ENCODE peak calls at places on chromosomes 5 and 9, in nine cellular contexts. P is body of pancreas, I is A549, U is lung, E is left lung, R is B cell, N is MCF 10A, Q is GM06990, O is fibroblast of pulmonary artery. Y is an unnamed sample.

GRCh38 chr9:38079410-38080105 is 10.5 kb upstream of the SHB start:
- DNase-seq in P (peak), I (no peak), U (peak), E (peak), R (no peak), N (peak), Q (no peak), O (peak), Y (no peak)

GRCh38 chr5:2393556-2393955 is 357.9 kb downstream of the IRX2 start:
- DNase-seq in P (no peak), I (no peak), U (no peak), E (no peak), R (no peak), N (no peak), Q (no peak), O (no peak), Y (no peak)

GRCh38 chr5:127409236-127409921 is 108.1 kb upstream of the PRRC1 start:
- DNase-seq in P (no peak), I (no peak), U (no peak), E (no peak), R (no peak), N (no peak), Q (no peak), O (no peak), Y (no peak)

GRCh38 chr5:119409235-119409815 is 43.0 kb upstream of the HSD17B4 start:
- DNase-seq in P (no peak), I (peak), U (no peak), E (no peak), R (no peak), N (no peak), Q (no peak), O (no peak), Y (no peak)

GRCh38 chr9:99955606-99956005 is 49.2 kb downstream of the STX17 start:
- DNase-seq in P (no peak), I (no peak), U (no peak), E (no peak), R (no peak), N (no peak), Q (no peak), O (no peak), Y (no peak)

GRCh38 chr5:143968071-143968878 is 156.3 kb downstream of the HMHB1 start:
- DNase-seq in P (no peak), I (peak), U (no peak), E (no peak), R (peak), N (peak), Q (no peak), O (peak), Y (no peak)

GRCh38 chr9:116632990-116633441 is 54.1 kb upstream of the TRIM32 start:
- DNase-seq in P (no peak), I (no peak), U (no peak), E (no peak), R (no peak), N (no peak), Q (no peak), O (peak), Y (no peak)

GRCh38 chr9:7439355-7439978 is 360.1 kb downstream of the DMAC1 start:
- DNase-seq in P (no peak), I (no peak), U (no peak), E (no peak), R (no peak), N (peak), Q (no peak), O (peak), Y (no peak)

GRCh38 chr5:111781200-111781599 is 24.2 kb upstream of the NREP start:
- DNase-seq in P (peak), I (no peak), U (peak), E (peak), R (no peak), N (peak), Q (no peak), O (peak), Y (no peak)

GRCh38 chr5:17248999-17249634 is 31.7 kb downstream of the BASP1 start:
- DNase-seq in P (peak), I (peak), U (no peak), E (no peak), R (no peak), N (peak), Q (no peak), O (peak), Y (no peak)

GRCh38 chr5:92777421-92777820 is 803.6 kb downstream of the NR2F1-AS1 start:
- DNase-seq in P (no peak), I (no peak), U (no peak), E (no peak), R (no peak), N (no peak), Q (no peak), O (no peak), Y (no peak)

GRCh38 chr5:52582313-52582712 is 205.4 kb upstream of the ITGA1 start:
- DNase-seq in P (no peak), I (peak), U (no peak), E (no peak), R (no peak), N (no peak), Q (no peak), O (no peak), Y (no peak)

GRCh38 chr9:136282272-136282861 is 21.5 kb downstream of the CCDC187 start:
- DNase-seq in P (peak), I (no peak), U (no peak), E (no peak), R (peak), N (no peak), Q (no peak), O (no peak), Y (no peak)

GRCh38 chr9:32603914-32604852 is 31.2 kb upstream of the NDUFB6 start:
- DNase-seq in P (no peak), I (peak), U (no peak), E (no peak), R (peak), N (peak), Q (no peak), O (no peak), Y (peak)

GRCh38 chr5:150637245-150638052 is 3.0 kb upstream of the SYNPO start:
- DNase-seq in P (peak), I (peak), U (no peak), E (no peak), R (no peak), N (peak), Q (no peak), O (peak), Y (no peak)

GRCh38 chr9:114902773-114903589 is 27.4 kb downstream of the TNFSF8 start:
- DNase-seq in P (no peak), I (no peak), U (no peak), E (no peak), R (no peak), N (no peak), Q (no peak), O (peak), Y (no peak)

GRCh38 chr9:95509851-95510529 is 6.8 kb downstream of the PTCH1 start:
- DNase-seq in P (peak), I (no peak), U (no peak), E (no peak), R (no peak), N (peak), Q (no peak), O (peak), Y (peak)

GRCh38 chr5:77972545-77973252 is 196.6 kb upstream of the TBCA start:
- DNase-seq in P (no peak), I (no peak), U (no peak), E (no peak), R (peak), N (no peak), Q (peak), O (no peak), Y (peak)

DNA sequence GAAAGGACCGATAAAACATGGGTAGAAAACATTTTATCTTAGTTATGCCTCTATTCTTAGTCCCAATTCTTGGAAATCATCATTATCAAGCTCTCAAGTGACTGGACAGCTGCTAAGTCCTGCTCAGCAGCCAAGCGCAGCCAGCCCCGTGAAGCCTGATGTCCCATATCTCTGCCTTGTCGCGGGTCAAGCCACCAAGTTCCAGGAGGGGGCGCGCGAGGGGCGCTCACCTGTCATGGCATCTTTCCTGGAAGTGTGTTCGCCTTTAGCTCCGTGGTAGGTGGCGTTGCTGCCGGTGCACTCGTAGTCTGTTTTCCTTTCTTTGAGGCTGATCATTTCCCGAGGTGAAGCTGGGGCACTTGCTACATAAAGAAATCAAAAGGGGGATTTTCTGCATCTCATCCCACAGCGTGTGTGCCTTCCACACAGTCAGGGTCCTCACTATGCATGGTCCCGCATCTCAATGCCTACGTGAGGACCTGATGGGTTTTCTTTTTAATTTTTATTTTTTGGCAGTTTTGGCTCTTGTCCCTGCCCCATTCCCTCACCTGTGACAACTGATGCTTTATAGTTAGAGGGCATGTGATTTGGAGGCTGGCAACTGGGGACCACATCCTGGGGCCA is 227.0 kb upstream of the DAP start:
- DNase-seq in P (peak), I (peak), U (peak), E (peak), R (peak), N (peak), Q (peak), O (peak), Y (peak)
- TF ChIP-seq CTCF in P (peak), I (peak), U (peak), E (peak), R (peak), N (peak), Q (peak), O (peak), Y (peak)

GRCh38 chr9:83920469-83920941 is 727 bp downstream of the KIF27 start:
- DNase-seq in P (peak), I (no peak), U (no peak), E (no peak), R (no peak), N (peak), Q (no peak), O (peak), Y (no peak)
- TF ChIP-seq CTCF in P (no peak), I (peak), U (no peak), E (no peak), R (no peak), N (peak), Q (peak), O (peak), Y (no peak)

GRCh38 chr5:14946813-14947640 is 75.4 kb upstream of the ANKH start:
- DNase-seq in P (peak), I (peak), U (no peak), E (no peak), R (peak), N (peak), Q (no peak), O (peak), Y (no peak)
- TF ChIP-seq CTCF in P (no peak), I (peak), U (peak), E (no peak), R (peak), N (peak), Q (peak), O (peak), Y (peak)

DNA sequence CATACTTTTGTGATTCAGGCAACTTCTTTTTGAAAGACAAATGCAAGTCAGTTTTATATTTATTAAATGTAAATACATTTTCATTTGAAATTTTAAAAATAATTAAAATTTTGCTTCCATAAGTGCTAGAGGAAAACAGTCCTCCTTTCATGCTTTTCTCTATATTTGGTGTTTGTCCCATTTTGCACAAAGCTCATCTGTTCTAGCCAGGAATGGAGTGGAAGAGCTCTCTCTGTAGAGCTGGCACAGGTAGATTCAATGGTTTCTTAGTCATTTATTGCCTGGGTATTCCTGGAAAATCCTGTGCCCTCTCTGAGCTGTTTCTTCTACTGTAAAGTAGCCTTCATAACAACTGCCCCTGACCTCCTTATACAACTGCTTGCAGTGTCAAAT is 267.6 kb upstream of the HAPLN1 start:
- DNase-seq in P (no peak), I (no peak), U (no peak), E (no peak), R (no peak), N (no peak), Q (no peak), O (no peak), Y (no peak)
- TF ChIP-seq CTCF in P (no peak), I (no peak), U (no peak), E (no peak), R (no peak), N (no peak), Q (no peak), O (no peak), Y (no peak)

DNA sequence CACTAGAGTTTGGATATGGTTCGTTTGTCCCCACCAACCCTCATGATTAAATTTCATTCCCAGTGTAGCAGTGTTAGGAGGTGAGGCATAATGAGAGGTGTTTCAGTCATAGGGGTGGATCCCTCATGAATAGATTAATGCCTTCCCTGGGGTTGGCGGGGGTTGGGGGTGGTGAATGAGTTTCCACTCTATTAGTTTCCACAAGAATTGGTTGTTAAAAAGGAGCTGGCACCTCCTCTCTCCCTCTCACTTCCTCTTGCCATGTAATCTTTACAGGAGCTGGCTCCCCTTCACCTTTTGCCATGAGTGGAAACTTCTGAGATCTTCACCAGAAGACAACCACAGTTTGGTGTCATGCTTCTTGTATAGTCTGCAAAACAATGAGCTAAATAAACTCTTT is 333.7 kb downstream of the ENC1 start:
- DNase-seq in P (no peak), I (no peak), U (no peak), E (no peak), R (no peak), N (no peak), Q (no peak), O (no peak), Y (no peak)
- TF ChIP-seq CTCF in P (no peak), I (no peak), U (no peak), E (no peak), R (no peak), N (no peak), Q (no peak), O (no peak), Y (no peak)

DNA sequence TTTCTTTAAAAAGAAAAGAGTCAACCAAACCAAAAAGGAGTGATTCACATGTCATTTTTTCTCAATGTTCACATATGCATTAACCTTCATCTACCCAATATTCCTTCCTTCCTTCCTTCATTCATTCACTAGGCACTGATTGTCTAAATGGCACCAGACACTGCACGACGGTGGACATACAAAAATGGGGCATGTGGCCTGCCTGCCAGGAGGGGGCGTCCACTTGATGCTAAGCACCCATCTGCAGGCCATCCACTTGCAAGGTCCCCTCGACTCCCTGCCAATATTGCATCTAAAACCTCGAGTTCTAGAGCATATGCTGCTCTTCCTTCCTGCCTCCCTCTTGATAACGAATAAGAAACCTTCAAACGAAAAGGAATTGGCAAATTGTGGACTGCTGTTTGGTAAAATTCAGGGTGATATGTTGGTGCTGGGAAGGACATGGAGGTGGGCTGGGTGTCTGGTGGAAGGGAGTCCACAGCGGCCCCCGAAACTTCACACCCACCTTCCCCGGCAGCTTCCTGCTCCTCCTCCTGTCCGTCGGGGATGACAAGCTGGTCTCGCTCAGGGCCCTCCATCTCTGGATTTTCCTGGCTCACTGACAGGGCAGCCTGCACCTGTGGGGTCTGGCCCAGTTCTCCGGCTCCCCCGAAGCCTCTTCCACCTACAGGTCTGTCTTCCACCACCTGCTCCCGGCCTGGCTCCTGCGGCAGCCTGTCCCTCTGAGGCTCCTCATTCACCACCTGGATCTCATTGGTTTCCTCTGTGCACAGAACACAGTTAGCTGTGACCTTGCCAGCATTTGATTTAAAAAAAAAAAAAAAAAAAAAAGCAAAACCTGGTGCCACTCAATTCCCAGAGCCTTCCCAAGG is 64.3 kb downstream of the GOLM1 start:
- DNase-seq in P (peak), I (peak), U (no peak), E (no peak), R (no peak), N (peak), Q (no peak), O (peak), Y (peak)
- TF ChIP-seq CTCF in P (no peak), I (peak), U (no peak), E (no peak), R (no peak), N (peak), Q (peak), O (peak), Y (peak)

DNA sequence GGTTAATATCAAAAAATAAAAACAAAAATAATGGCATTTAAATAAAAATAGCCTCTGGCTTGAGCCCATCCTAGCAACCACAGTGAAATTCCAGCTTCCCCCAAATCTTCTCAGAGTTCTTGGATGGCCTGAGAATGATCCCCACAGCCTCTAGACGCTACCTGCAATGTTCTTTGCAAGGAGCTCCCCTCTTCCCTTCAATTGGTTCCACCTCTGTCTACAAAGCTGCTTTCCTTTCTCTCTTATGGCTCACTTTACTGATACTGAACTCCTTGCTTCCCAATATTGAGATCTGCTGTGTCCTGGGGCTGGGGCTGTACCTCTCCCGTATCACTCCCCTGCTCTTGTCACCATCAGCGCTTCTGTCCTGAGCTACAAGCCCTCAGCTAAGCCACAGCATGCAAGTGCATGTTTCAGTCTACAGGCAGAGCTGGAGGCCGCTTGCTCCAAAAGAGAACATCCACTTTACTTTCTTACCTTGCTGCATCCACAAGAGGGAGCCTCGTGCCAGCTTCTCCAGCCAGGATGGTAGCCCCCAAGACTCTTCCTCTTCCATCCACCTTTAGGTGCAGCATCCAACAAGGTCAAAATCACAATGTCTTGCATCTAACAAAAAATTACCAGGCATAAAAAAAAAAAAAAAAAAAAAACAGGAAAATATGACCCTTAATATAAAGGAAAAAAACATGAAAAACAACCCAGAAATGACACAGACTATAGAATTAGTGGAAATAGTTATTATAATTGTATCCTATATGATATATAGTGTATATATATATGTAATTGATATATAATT is 57.4 kb upstream of the PRSS3 start:
- DNase-seq in P (peak), I (peak), U (peak), E (no peak), R (peak), N (peak), Q (no peak), O (peak), Y (peak)
- TF ChIP-seq CTCF in P (no peak), I (peak), U (peak), E (no peak), R (no peak), N (peak), Q (peak), O (peak), Y (peak)

GRCh38 chr9:127311239-127311741 is 46.7 kb downstream of the GARNL3 start:
- DNase-seq in P (peak), I (peak), U (peak), E (no peak), R (no peak), N (peak), Q (no peak), O (peak), Y (peak)
- TF ChIP-seq CTCF in P (peak), I (peak), U (peak), E (peak), R (no peak), N (peak), Q (peak), O (peak), Y (peak)

GRCh38 chr9:113853333-113853732 is 22.8 kb upstream of the ZNF618 start:
- DNase-seq in P (peak), I (peak), U (no peak), E (no peak), R (no peak), N (peak), Q (no peak), O (no peak), Y (no peak)
- TF ChIP-seq CTCF in P (peak), I (no peak), U (peak), E (no peak), R (no peak), N (peak), Q (peak), O (peak), Y (no peak)

Y was measured in endothelial cell.